ENCODE peak calls at places on chromosomes 2 and 18, in nine cellular contexts. M is neural crest cell; N is cardiac fibroblast; A is GM13977; S is fibroblast of lung; Z is CD8-positive, alpha-beta T cell; H is coronary artery; O is sigmoid colon; U is RWPE1. F is an unnamed sample.

GRCh38 chr18:62329676-62330454 is 4.8 kb downstream of the TNFRSF11A start:
- DNase-seq in M (no peak), N (peak; percentile 80), A (no peak), S (peak; percentile 83), Z (peak; percentile 48), H (no peak), O (no peak), U (no peak), F (no peak)

GRCh38 chr18:2963048-2963447 is 49.9 kb downstream of the LPIN2 start:
- DNase-seq in M (no peak), N (no peak), A (no peak), S (no peak), Z (peak; percentile 44), H (no peak), O (no peak), U (no peak), F (no peak)

GRCh38 chr2:174337337-174338154 is 2.8 kb downstream of the SP9 start:
- DNase-seq in M (peak; percentile 45), N (peak; percentile 36), A (peak; percentile 65), S (peak; percentile 60), Z (no peak), H (no peak), O (no peak), U (no peak), F (no peak)

GRCh38 chr2:129070663-129071062 is 752.0 kb upstream of the HS6ST1 start:
- DNase-seq in M (no peak), N (no peak), A (no peak), S (no peak), Z (no peak), H (no peak), O (no peak), U (no peak), F (no peak)

GRCh38 chr2:228657807-228658402 is 476.4 kb upstream of the SPHKAP start:
- DNase-seq in M (no peak), N (peak; percentile 76), A (peak; percentile 7), S (peak; percentile 29), Z (no peak), H (no peak), O (no peak), U (peak; percentile 22), F (peak; percentile 20)

GRCh38 chr2:197803033-197803444 is 1.4 kb upstream of the PLCL1 start:
- DNase-seq in M (no peak), N (peak; percentile 76), A (peak; percentile 61), S (peak; percentile 41), Z (no peak), H (no peak), O (no peak), U (peak; percentile 52), F (peak; percentile 14)

GRCh38 chr2:54658548-54659207 is 64.8 kb upstream of the EML6 start:
- DNase-seq in M (no peak), N (peak; percentile 65), A (no peak), S (peak; percentile 77), Z (no peak), H (no peak), O (no peak), U (no peak), F (no peak)

GRCh38 chr2:234165421-234165820 is 114.9 kb downstream of the SPP2 start:
- DNase-seq in M (no peak), N (peak; percentile 37), A (no peak), S (peak; percentile 98), Z (no peak), H (no peak), O (no peak), U (no peak), F (no peak)

GRCh38 chr18:79873449-79874110 is 75.8 kb downstream of the KCNG2 start:
- DNase-seq in M (no peak), N (no peak), A (no peak), S (no peak), Z (peak; percentile 6), H (peak; percentile 69), O (no peak), U (no peak), F (no peak)

GRCh38 chr2:143521404-143521803 is 392.2 kb downstream of the ARHGAP15 start:
- DNase-seq in M (no peak), N (no peak), A (no peak), S (no peak), Z (no peak), H (no peak), O (no peak), U (no peak), F (no peak)

GRCh38 chr18:47999801-48000248 is 69.4 kb upstream of the SMAD2 start:
- DNase-seq in M (no peak), N (no peak), A (no peak), S (no peak), Z (no peak), H (no peak), O (no peak), U (no peak), F (no peak)

GRCh38 chr18:47996091-47996541 is 65.7 kb upstream of the SMAD2 start:
- DNase-seq in M (no peak), N (no peak), A (no peak), S (no peak), Z (no peak), H (no peak), O (no peak), U (no peak), F (no peak)

GRCh38 chr18:47993409-47993808 is 63.0 kb upstream of the SMAD2 start:
- DNase-seq in M (no peak), N (no peak), A (no peak), S (no peak), Z (no peak), H (no peak), O (no peak), U (no peak), F (no peak)

GRCh38 chr18:48000701-48001100 is 70.2 kb upstream of the SMAD2 start:
- DNase-seq in M (no peak), N (no peak), A (no peak), S (no peak), Z (no peak), H (no peak), O (no peak), U (no peak), F (no peak)

GRCh38 chr18:47997338-47997780 is 66.9 kb upstream of the SMAD2 start:
- DNase-seq in M (no peak), N (peak; percentile 23), A (no peak), S (no peak), Z (no peak), H (no peak), O (no peak), U (no peak), F (no peak)
- TF ChIP-seq CTCF in M (peak; percentile 62), N (peak; percentile 50), A (peak; percentile 42), S (peak; percentile 41), Z (peak; percentile 29), H (no peak), O (no peak), U (peak; percentile 48), F (peak; percentile 32)

DNA sequence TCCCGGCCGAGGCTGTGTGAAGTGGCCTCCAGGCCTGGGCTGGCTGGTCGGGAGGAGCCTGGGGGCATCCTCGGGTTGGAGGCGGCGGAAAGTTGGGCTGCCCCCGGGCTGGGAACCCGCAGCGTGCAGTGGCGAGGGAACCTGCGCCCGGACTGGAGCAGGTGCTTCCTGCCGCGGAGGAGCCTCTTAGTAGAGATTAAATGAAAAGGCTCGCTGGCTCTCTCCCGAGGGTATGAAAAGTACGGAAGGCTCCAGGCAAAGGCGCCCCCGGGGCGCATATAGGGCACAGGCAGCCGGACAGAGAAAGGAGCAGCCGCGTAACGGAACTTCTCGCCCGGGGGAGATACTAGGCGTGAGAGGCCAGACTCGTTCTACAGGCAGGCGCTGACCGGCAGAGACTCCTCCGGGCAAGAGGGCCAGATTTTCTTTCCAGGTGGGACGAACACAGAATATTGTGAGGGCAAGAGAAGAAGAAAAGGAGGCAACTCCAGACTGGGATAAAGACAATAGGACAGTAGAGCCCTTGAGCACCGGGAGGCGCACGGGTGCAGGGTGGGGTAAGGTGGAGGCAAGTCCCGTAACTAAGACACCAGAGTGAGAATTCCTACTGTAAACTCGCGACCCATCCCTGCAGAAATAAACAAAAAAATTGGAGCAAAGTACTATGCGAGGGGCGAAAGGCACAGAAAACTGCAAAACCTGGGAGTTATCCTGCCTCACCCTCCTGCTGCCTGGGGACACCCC is 828 bp downstream of the CDH2 start:
- DNase-seq in M (peak; percentile 39), N (peak; percentile 50), A (peak; percentile 33), S (peak; percentile 48), Z (no peak), H (no peak), O (no peak), U (no peak), F (no peak)
- TF ChIP-seq CTCF in M (no peak), N (no peak), A (no peak), S (no peak), Z (no peak), H (no peak), O (no peak), U (no peak), F (no peak)

GRCh38 chr18:11983592-11983991 is 2.3 kb downstream of the IMPA2 start:
- DNase-seq in M (peak; percentile 20), N (no peak), A (no peak), S (no peak), Z (no peak), H (no peak), O (peak; percentile 60), U (no peak), F (no peak)
- TF ChIP-seq CTCF in M (no peak), N (no peak), A (no peak), S (no peak), Z (no peak), H (no peak), O (no peak), U (no peak), F (no peak)

DNA sequence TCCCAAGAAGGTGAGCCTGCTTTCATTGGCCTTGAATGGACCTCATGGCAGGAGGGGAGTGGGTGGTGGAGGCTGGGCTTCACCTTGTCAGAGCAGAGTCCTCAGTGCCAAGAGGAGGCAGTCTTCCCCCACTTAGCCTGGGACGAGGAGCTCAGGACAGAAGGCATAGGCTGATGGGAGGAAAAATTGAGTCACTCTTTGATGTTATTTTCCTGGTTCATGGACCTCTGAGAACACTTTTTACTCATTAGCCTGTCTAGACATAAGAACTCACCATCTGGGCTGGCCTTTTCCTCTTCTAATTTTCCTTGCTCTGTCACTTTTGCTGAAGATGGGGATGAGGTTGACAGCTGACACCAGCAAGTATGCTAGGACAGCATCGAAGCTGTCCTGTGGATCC is 225.7 kb upstream of the TNP1 start:
- DNase-seq in M (no peak), N (peak; percentile 71), A (no peak), S (peak; percentile 91), Z (no peak), H (no peak), O (no peak), U (no peak), F (no peak)
- TF ChIP-seq CTCF in M (no peak), N (no peak), A (peak; percentile 24), S (no peak), Z (no peak), H (no peak), O (no peak), U (no peak), F (no peak)

GRCh38 chr18:52409732-52410131 is 69.7 kb downstream of the DCC start:
- DNase-seq in M (no peak), N (no peak), A (peak; percentile 20), S (no peak), Z (no peak), H (no peak), O (no peak), U (peak; percentile 1), F (no peak)
- TF ChIP-seq CTCF in M (no peak), N (no peak), A (peak; percentile 34), S (no peak), Z (no peak), H (no peak), O (no peak), U (no peak), F (no peak)

GRCh38 chr18:5600376-5601071 is 56.7 kb upstream of the EPB41L3 start:
- DNase-seq in M (no peak), N (peak; percentile 51), A (no peak), S (no peak), Z (no peak), H (no peak), O (no peak), U (peak; percentile 3), F (no peak)
- TF ChIP-seq CTCF in M (peak; percentile 75), N (peak; percentile 33), A (peak; percentile 16), S (peak; percentile 43), Z (no peak), H (no peak), O (no peak), U (peak; percentile 35), F (peak; percentile 43)